ENCODE peak calls at places on chromosomes 16 and 17, in eight cellular contexts. K is BJ, H is coronary artery, X is fibroblast of mammary gland, U is foreskin keratinocyte, Z is fibroblast of the aortic adventitia, O is mucosa of descending colon, N is PC-3. V is an unnamed sample.

GRCh38 chr17:79836952-79837887 is 2.0 kb downstream of the CBX4 start:
- DNase-seq in K (no peak), X (peak), Z (peak), N (peak), O (peak), H (no peak), U (peak), V (peak)

GRCh38 chr17:69779378-69780214 is 295.4 kb upstream of the KCNJ16 start:
- DNase-seq in X (peak), O (no peak), U (no peak), H (no peak), N (peak), Z (peak), K (no peak), V (peak)

GRCh38 chr17:43917348-43918025 is 10.2 kb upstream of the MPP2 start:
- DNase-seq in U (no peak), N (no peak), H (no peak), Z (peak), K (no peak), X (peak), O (peak), V (no peak)

GRCh38 chr16:10827691-10828341 is 9.2 kb upstream of the TVP23A start:
- DNase-seq in Z (peak), X (peak), K (peak), O (peak), H (peak), U (peak), N (peak), V (peak)

GRCh38 chr16:22693670-22694340 is 120.2 kb upstream of the HS3ST2 start:
- DNase-seq in Z (no peak), H (no peak), U (no peak), N (no peak), K (no peak), X (no peak), O (no peak), V (no peak)

GRCh38 chr16:87487361-87487924 is 5.4 kb downstream of the ZCCHC14 start:
- DNase-seq in X (no peak), H (no peak), O (peak), N (no peak), K (no peak), U (peak), Z (no peak), V (peak)

GRCh38 chr16:67917852-67918236 is 13.8 kb downstream of the CTRL start:
- DNase-seq in Z (peak), K (no peak), X (peak), U (peak), N (peak), O (no peak), H (no peak), V (peak)

GRCh38 chr16:75074920-75075687 is 41.5 kb downstream of the LDHD start:
- DNase-seq in K (no peak), X (no peak), Z (no peak), H (no peak), U (no peak), N (no peak), O (peak), V (no peak)

GRCh38 chr17:47810200-47810821 is 11.3 kb downstream of the OSBPL7 start:
- DNase-seq in H (no peak), U (peak), Z (peak), N (peak), O (peak), X (peak), K (peak), V (peak)

GRCh38 chr17:63369233-63369632 is 76.9 kb downstream of the CYB561 start:
- DNase-seq in N (no peak), O (no peak), Z (peak), X (peak), H (no peak), U (no peak), K (no peak), V (no peak)

GRCh38 chr17:4735825-4736651 is 3.6 kb upstream of the ZMYND15 start:
- DNase-seq in H (no peak), X (no peak), N (no peak), K (no peak), O (no peak), Z (peak), U (no peak), V (no peak)

GRCh38 chr17:4734857-4735475 is 3.7 kb downstream of the MED11 start:
- DNase-seq in K (no peak), U (no peak), O (no peak), X (no peak), N (no peak), Z (no peak), H (no peak), V (no peak)

GRCh38 chr17:4738136-4739121 is 1.2 kb upstream of the ZMYND15 start:
- DNase-seq in H (no peak), X (no peak), Z (no peak), O (no peak), K (no peak), U (peak), N (peak), V (peak)

GRCh38 chr17:4728124-4728523 is 3.1 kb upstream of the MED11 start:
- DNase-seq in O (no peak), N (no peak), Z (peak), X (no peak), H (no peak), U (peak), K (no peak), V (no peak)

DNA sequence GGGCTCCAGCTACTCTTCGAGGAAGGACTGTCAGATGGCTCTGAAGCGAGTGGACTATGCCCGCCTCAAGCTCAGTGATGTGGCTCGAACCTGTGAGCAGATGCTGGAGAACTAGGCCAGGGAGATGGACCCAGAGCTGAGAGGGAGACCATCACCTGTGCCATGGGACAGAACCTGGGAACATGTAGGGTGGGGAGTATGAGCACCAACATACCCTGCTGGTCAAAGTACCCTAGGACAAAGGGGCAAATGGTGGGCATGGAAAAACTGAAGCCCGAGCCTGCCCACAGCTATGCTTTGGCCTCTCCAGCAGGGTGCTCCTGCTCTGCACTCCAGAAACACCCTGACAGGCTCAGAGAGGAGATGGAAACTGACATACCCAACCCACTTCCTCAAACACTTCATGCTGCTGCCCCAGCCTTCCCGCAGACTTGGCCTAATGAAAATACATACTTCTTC is 1.9 kb downstream of the MED11 start:
- DNase-seq in K (no peak), U (no peak), O (no peak), N (no peak), H (no peak), X (no peak), Z (no peak), V (no peak)
- TF ChIP-seq CTCF in K (no peak), U (peak), O (no peak), N (no peak), H (no peak), X (no peak), Z (no peak), V (no peak)

GRCh38 chr16:51812945-51813344 is 661.9 kb upstream of the SALL1 start:
- DNase-seq in U (no peak), N (no peak), Z (no peak), O (no peak), X (no peak), K (no peak), H (no peak), V (no peak)

GRCh38 chr16:51816929-51817328 is 665.9 kb upstream of the SALL1 start:
- DNase-seq in H (no peak), X (peak), O (no peak), U (no peak), N (no peak), Z (peak), K (no peak), V (peak)

GRCh38 chr16:51814617-51815016 is 663.5 kb upstream of the SALL1 start:
- DNase-seq in U (no peak), N (no peak), O (no peak), X (no peak), H (no peak), K (no peak), Z (no peak), V (no peak)

GRCh38 chr16:51815527-51815926 is 664.5 kb upstream of the SALL1 start:
- DNase-seq in U (no peak), K (no peak), Z (no peak), X (no peak), H (no peak), O (no peak), N (no peak), V (no peak)

DNA sequence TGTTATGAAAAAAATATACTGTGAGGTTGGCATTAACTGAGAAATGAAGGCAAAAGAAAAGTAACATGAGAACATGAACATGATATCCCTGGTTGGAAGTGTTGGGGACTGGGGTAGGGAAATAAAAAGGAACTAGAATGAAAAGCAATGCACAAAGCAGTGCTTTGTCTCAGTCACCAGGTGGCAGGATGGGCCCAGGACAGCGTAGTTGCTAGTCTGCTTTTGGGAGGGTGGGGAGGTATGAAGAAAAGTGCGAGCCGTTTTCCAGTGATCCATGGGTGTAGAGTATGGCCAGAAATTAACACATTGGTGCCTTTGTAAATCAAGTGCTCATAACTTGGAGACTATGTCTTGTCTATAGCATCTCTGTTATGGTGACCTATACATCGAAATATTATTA is 662.5 kb upstream of the SALL1 start:
- DNase-seq in Z (no peak), K (no peak), U (no peak), X (no peak), N (no peak), H (no peak), O (no peak), V (no peak)
- TF ChIP-seq CTCF in Z (peak), K (no peak), U (peak), X (peak), N (no peak), H (no peak), O (no peak), V (no peak)

DNA sequence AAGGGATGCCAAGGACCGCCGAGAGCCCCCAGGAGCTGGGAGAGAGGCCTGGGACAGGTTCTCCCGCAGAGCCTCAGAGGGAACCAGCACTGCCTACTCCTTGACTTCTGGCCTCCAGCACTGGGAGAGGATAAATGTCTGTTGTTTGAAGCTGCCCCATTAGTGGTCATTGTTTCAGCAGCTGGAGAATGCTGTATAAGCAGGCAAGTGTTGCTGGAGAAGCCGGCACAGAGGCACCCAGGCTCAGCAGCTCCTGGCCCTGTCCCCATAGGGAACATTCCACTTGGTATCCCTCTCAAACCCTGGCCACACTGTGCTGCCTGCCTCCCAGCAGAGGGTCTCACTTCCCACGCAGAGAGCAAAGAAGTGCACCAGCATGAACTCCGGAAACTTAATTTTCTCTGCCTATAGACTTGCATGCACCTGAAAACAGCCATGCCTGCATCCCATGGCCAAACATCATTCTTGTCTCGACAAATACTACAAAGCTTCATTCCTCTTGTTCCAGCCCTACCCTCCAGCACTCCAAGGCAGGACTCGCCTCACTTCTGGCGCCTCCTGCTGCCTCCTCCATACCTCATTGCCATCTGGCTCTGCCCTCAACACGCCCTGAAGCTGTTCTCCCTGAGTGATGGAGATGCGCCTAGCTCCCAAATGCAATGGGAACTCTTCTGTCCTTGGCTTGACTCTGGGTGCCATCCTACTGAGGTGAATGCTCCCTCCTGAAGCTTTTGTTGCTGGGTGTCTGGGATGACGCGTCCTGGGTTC is 88.1 kb downstream of the DNAH17 start:
- DNase-seq in U (peak), X (no peak), N (no peak), K (no peak), O (no peak), H (no peak), Z (no peak), V (peak)
- TF ChIP-seq CTCF in U (peak), X (no peak), N (peak), K (no peak), O (no peak), H (no peak), Z (no peak), V (no peak)

GRCh38 chr17:66716236-66717026 is 118.5 kb upstream of the CACNG5 start:
- DNase-seq in Z (peak), O (no peak), U (no peak), N (no peak), K (no peak), H (no peak), X (peak), V (no peak)

GRCh38 chr17:66715076-66715675 is 119.7 kb upstream of the CACNG5 start:
- DNase-seq in Z (no peak), O (no peak), U (no peak), N (no peak), H (no peak), K (no peak), X (no peak), V (no peak)

GRCh38 chr17:66720027-66720426 is 114.9 kb upstream of the CACNG5 start:
- DNase-seq in X (no peak), N (no peak), U (no peak), K (no peak), Z (no peak), O (no peak), H (no peak), V (no peak)

GRCh38 chr17:66715745-66716156 is 119.2 kb upstream of the CACNG5 start:
- DNase-seq in U (peak), N (peak), H (no peak), K (no peak), X (peak), O (no peak), Z (peak), V (peak)

GRCh38 chr17:66717680-66718079 is 117.2 kb upstream of the CACNG5 start:
- DNase-seq in K (no peak), Z (no peak), H (no peak), N (peak), X (no peak), U (peak), O (no peak), V (peak)
- TF ChIP-seq CTCF in K (no peak), Z (no peak), H (no peak), N (no peak), X (no peak), U (no peak), O (no peak), V (no peak)

DNA sequence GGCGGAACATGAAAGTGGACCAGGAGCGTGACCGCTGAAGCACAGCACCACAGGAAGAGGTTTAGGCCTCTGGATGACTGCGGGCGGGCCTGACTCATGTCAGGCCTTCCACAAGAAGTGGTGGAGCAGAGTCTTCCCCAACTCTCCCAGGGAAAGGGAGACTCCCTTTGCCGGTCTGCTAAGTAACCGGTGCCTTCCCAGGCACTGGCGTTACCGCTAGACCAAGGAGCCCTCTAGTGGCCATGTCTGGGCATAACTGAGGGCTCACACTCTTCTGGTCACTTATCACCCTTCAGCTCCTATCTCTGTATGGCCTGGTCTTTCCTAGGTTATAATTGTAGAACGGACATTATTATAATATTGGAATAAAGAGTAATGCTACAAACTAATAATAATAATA is 1931.9 kb downstream of the TP53TG3F start:
- DNase-seq in K (no peak), Z (peak), O (no peak), N (peak), U (peak), H (no peak), X (peak), V (peak)
- TF ChIP-seq CTCF in K (peak), Z (peak), O (no peak), N (peak), U (peak), H (no peak), X (peak), V (peak)

GRCh38 chr16:180101-180920 is at the start of gene HBQ1:
- DNase-seq in X (no peak), K (no peak), H (no peak), N (no peak), Z (no peak), U (no peak), O (no peak), V (no peak)
- TF ChIP-seq CTCF in X (no peak), K (peak), H (no peak), N (no peak), Z (peak), U (peak), O (no peak), V (no peak)

DNA sequence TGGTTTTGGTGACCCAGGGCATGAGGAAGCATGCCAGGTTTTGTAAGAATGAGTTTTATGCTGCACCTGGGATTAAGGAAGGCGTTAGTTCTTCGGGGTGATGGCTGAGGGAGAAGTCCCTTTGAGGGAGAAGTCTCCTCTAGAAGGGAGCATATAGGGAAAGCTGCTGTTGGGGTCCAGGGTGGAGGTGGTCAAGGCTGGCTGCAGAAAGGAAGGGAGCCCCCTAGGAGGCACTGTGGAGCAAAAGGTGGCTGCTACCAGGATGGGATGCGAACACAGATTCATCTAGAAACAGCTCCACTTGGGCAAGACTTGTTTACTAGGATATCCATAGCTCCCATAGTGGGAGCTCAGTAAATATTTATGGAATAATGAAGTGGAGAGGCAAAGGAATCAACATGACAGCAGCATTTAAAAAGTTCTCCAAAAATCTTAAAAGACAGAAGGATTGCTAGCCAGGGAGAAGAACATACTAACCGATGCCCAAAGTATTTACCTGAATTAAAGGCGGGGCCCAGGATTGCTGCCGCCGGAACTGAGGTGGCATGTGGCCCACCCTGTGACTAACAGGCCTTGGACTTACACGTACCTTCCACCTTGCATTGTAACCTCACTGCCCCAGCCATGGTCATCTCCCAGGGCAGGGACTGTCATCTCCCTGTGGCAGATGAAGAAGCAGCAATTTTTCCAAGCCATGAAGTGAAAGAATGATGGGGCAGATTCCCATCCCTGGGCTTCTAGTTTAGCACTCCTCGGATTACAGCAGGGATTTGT is 7.1 kb upstream of the LPCAT2 start:
- DNase-seq in U (no peak), O (no peak), K (no peak), N (peak), X (no peak), H (no peak), Z (no peak), V (no peak)
- TF ChIP-seq CTCF in U (peak), O (no peak), K (peak), N (peak), X (peak), H (no peak), Z (peak), V (peak)